ENCODE peak calls at places on chromosome 10, in six cellular contexts. J is ascending aorta; T is tibial nerve; Q is prostate gland; I is CD8-positive, alpha-beta T cell; W is A549. A is an unnamed sample. For H3K4me1, the result is how much of the 10 kb centered on the place peaks cover.

GRCh38 chr10:56823849-56824248 is 462.8 kb upstream of the ZWINT start:
- DNase-seq in T (no peak), Q (no peak), I (no peak), W (peak), J (no peak), A (no peak)

GRCh38 chr10:45224219-45224841 is 91.1 kb downstream of the OR13A1 start:
- DNase-seq in I (no peak), T (no peak), W (no peak), Q (no peak), J (no peak), A (no peak)

GRCh38 chr10:10540383-10540782 is 477.3 kb upstream of the CELF2 start:
- DNase-seq in Q (no peak), J (no peak), W (no peak), T (no peak), I (no peak), A (no peak)

GRCh38 chr10:4266387-4267083 is 481.5 kb upstream of the KLF6 start:
- DNase-seq in T (peak), J (no peak), I (no peak), Q (no peak), W (no peak), A (no peak)

GRCh38 chr10:111732116-111732785 is 451.3 kb downstream of the GPAM start:
- DNase-seq in I (no peak), W (no peak), J (no peak), T (no peak), Q (no peak), A (no peak)

GRCh38 chr10:126500185-126500584 is 111.9 kb upstream of the ADAM12 start:
- DNase-seq in W (no peak), I (no peak), Q (no peak), T (no peak), J (no peak), A (no peak)

GRCh38 chr10:50362547-50363125 is 111.3 kb upstream of the ASAH2 start:
- DNase-seq in I (no peak), T (no peak), W (peak), J (no peak), Q (no peak), A (no peak)

GRCh38 chr10:61929555-61929954 is 28.1 kb downstream of the ARID5B start:
- DNase-seq in W (no peak), T (no peak), Q (no peak), J (no peak), I (no peak), A (no peak)

GRCh38 chr10:59580257-59580863 is 129.3 kb downstream of the SLC16A9 start:
- DNase-seq in I (no peak), Q (no peak), J (no peak), W (peak), T (no peak), A (no peak)

GRCh38 chr10:27285093-27285492 is 44.5 kb upstream of the ACBD5 start:
- DNase-seq in I (peak), J (no peak), Q (no peak), T (no peak), W (peak), A (peak)

GRCh38 chr10:106360870-106361269 is 803.6 kb downstream of the SORCS1 start:
- DNase-seq in W (no peak), Q (no peak), I (no peak), J (no peak), T (peak), A (no peak)

GRCh38 chr10:44998146-44998631 is 2.5 kb upstream of the ZNF22 start:
- DNase-seq in W (no peak), Q (no peak), T (peak), J (no peak), I (no peak), A (no peak)

GRCh38 chr10:70267161-70267933 is 16.5 kb downstream of the NPFFR1 start:
- DNase-seq in I (no peak), J (no peak), W (peak), T (no peak), Q (no peak), A (no peak)

GRCh38 chr10:86372119-86372784 is 5.7 kb upstream of the GRID1 start:
- DNase-seq in Q (no peak), T (no peak), W (no peak), J (peak), I (no peak), A (no peak)

GRCh38 chr10:60390224-60390626 is 550 bp upstream of the ANK3 start:
- DNase-seq in I (no peak), Q (no peak), J (no peak), W (no peak), T (no peak), A (no peak)

GRCh38 chr10:43029043-43029442 is 47.8 kb upstream of the RET start:
- DNase-seq in I (no peak), T (no peak), J (no peak), Q (no peak), W (no peak), A (no peak)

GRCh38 chr10:13624630-13625029 is 37.9 kb downstream of the PRPF18 start:
- DNase-seq in Q (no peak), W (no peak), T (no peak), I (no peak), J (no peak), A (no peak)

GRCh38 chr10:70478191-70479160 is at the start of gene PALD1:
- DNase-seq in Q (peak), T (peak), I (no peak), J (peak), W (peak), A (peak)

GRCh38 chr10:61832866-61833481 is 68.5 kb upstream of the ARID5B start:
- DNase-seq in I (no peak), T (no peak), Q (peak), J (no peak), W (no peak), A (no peak)

GRCh38 chr10:130998642-130999041 is 312.9 kb downstream of the TCERG1L start:
- DNase-seq in Q (no peak), T (no peak), W (no peak), J (no peak), I (no peak), A (no peak)

GRCh38 chr10:88831709-88832108 is 19.9 kb downstream of the ANKRD22 start:
- DNase-seq in Q (no peak), T (no peak), W (no peak), J (no peak), I (peak), A (no peak)

GRCh38 chr10:73262105-73262730 is 9.8 kb upstream of the MRPS16 start:
- DNase-seq in T (no peak), W (peak), I (no peak), Q (no peak), J (no peak), A (no peak)

GRCh38 chr10:30996481-30996980 is 35.1 kb downstream of the ZNF438 start:
- DNase-seq in J (no peak), W (no peak), T (no peak), I (no peak), Q (no peak), A (no peak)

GRCh38 chr10:97503413-97503812 is 4.7 kb downstream of the UBTD1 start:
- DNase-seq in Q (no peak), T (no peak), J (no peak), W (no peak), I (no peak), A (peak)

GRCh38 chr10:114706458-114707055 is 48.5 kb upstream of the ABLIM1 start:
- DNase-seq in J (no peak), T (no peak), I (no peak), Q (no peak), W (no peak), A (no peak)
- H3K4me1 ChIP-seq in J (under half), T (under half), I (under half), Q (under half), W (under half), A (under half)

GRCh38 chr10:63103971-63104409 is 29.1 kb upstream of the NRBF2 start:
- DNase-seq in I (no peak), Q (no peak), W (no peak), T (no peak), J (no peak), A (no peak)

GRCh38 chr10:63110940-63111339 is 22.2 kb upstream of the NRBF2 start:
- DNase-seq in T (no peak), W (no peak), Q (no peak), J (no peak), I (no peak), A (no peak)

GRCh38 chr10:63105811-63106755 is 27.0 kb upstream of the NRBF2 start:
- DNase-seq in I (no peak), J (no peak), Q (no peak), W (no peak), T (peak), A (peak)

DNA sequence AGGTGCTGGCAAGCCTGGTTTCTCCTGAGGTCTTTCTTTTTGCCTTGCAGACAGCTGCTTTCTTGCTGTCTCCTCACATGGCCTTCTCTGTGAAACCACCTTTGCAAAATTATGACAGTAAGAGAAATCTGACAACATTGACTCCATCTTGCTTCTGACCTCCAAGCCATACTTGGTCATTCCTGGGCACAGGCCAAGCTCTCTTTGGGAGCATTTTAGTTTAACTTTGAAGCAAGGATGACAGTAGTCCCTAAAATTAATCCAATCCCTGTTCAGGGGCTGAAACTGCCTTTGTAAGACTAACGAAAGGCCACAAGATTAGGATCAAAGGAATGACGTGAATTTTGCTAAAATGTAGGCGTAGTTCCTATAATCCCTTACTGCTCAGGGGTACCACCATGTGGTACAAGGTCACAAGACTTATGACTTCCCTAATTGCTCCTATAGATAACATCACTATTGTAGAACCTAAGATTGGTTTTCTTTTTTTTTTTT is 25.1 kb upstream of the NRBF2 start:
- DNase-seq in I (no peak), W (no peak), J (no peak), Q (no peak), T (no peak), A (no peak)
- H3K4me3 ChIP-seq in I (no peak), W (no peak), J (no peak), Q (no peak), T (no peak), A (no peak)

DNA sequence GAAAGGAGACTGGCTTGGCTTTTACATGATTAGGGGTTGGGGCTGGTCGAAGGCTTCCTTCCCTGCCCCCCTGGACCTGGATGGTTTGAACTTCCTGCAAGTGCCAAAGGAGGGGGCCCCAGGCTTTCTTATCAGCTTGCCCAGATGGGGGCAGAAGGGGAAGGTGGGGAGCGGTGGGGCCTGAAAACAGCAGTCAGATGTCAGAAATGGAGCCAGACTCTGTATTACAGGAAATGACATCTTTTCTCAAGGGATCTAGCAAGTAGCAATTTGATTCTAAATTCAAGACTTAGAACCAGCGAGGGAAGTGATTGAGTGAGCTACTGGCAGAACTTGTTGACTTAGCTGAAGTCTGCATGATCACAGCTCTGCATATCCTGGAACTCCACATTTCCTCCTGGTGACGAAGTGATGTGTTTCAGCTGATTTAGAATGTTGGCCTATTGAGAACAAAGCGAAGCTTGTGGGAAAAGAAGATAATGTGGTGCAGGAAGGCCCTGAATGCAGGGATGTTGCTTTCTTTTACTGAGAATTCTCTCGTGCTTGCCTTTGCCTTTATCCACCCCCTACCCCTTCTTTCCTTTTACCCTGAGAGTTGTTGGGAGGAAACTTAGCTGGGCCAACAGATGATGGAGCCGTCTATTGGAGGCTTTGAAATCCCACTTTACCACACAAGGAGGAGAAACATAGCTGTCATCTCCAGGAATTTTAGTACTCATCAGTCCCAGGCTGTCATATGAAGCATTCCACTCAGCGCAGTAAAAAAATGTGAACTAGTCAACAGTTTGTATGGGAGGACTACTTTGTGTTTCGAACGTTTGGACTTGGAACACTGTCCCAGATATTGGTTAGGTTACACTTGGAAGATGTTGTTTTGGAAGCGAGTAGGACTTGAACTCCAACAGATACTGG is 43.2 kb downstream of the CCNY start:
- DNase-seq in J (no peak), I (no peak), W (no peak), Q (no peak), T (peak), A (peak)
- H3K27ac ChIP-seq in J (peak), I (no peak), W (no peak), Q (no peak), T (no peak), A (peak)

GRCh38 chr10:113062977-113063967 is 113.2 kb downstream of the TCF7L2 start:
- DNase-seq in T (no peak), I (no peak), W (no peak), J (no peak), Q (no peak), A (no peak)
- H3K4me1 ChIP-seq in T (under half), I (under half), W (half or more), J (half or more), Q (under half), A (under half)

GRCh38 chr10:75395955-75396860 is 5.4 kb downstream of the ZNF503 start:
- DNase-seq in T (no peak), W (no peak), Q (peak), J (peak), I (no peak), A (peak)

GRCh38 chr10:75395171-75395954 is 6.2 kb downstream of the ZNF503 start:
- DNase-seq in Q (peak), J (peak), T (no peak), I (no peak), W (peak), A (peak)

GRCh38 chr10:75398238-75398629 is 3.3 kb downstream of the ZNF503 start:
- DNase-seq in J (no peak), Q (no peak), T (no peak), W (no peak), I (no peak), A (no peak)

GRCh38 chr10:75397571-75397921 is 4.0 kb downstream of the ZNF503 start:
- DNase-seq in W (no peak), Q (peak), I (no peak), J (no peak), T (no peak), A (no peak)

GRCh38 chr10:75396861-75397570 is 4.5 kb downstream of the ZNF503 start:
- DNase-seq in Q (peak), W (no peak), T (no peak), I (no peak), J (no peak), A (no peak)
- H3K4me3 ChIP-seq in Q (peak), W (no peak), T (peak), I (no peak), J (peak), A (peak)

GRCh38 chr10:49158915-49159314 is 25.1 kb upstream of the FAM170B start:
- DNase-seq in Q (no peak), J (no peak), W (no peak), I (no peak), T (no peak), A (no peak)
- H3K27ac ChIP-seq in Q (no peak), J (no peak), W (no peak), I (no peak), T (no peak), A (no peak)

GRCh38 chr10:122149138-122149606 is 121.9 kb upstream of the BTBD16 start:
- DNase-seq in W (no peak), I (no peak), T (no peak), Q (no peak), J (peak), A (peak)
- H3K4me1 ChIP-seq in W (under half), I (under half), T (under half), Q (under half), J (under half), A (under half)

GRCh38 chr10:63264852-63265617 is 131.9 kb downstream of the NRBF2 start:
- DNase-seq in W (peak), T (peak), Q (peak), I (no peak), J (no peak), A (no peak)

GRCh38 chr10:63267414-63268138 is 134.4 kb downstream of the NRBF2 start:
- DNase-seq in T (no peak), J (no peak), W (peak), I (no peak), Q (peak), A (peak)

GRCh38 chr10:63268139-63268797 is 135.1 kb downstream of the NRBF2 start:
- DNase-seq in J (no peak), W (peak), I (no peak), Q (no peak), T (no peak), A (no peak)

GRCh38 chr10:63265646-63266207 is 132.6 kb downstream of the NRBF2 start:
- DNase-seq in I (no peak), W (no peak), J (no peak), T (no peak), Q (no peak), A (no peak)

DNA sequence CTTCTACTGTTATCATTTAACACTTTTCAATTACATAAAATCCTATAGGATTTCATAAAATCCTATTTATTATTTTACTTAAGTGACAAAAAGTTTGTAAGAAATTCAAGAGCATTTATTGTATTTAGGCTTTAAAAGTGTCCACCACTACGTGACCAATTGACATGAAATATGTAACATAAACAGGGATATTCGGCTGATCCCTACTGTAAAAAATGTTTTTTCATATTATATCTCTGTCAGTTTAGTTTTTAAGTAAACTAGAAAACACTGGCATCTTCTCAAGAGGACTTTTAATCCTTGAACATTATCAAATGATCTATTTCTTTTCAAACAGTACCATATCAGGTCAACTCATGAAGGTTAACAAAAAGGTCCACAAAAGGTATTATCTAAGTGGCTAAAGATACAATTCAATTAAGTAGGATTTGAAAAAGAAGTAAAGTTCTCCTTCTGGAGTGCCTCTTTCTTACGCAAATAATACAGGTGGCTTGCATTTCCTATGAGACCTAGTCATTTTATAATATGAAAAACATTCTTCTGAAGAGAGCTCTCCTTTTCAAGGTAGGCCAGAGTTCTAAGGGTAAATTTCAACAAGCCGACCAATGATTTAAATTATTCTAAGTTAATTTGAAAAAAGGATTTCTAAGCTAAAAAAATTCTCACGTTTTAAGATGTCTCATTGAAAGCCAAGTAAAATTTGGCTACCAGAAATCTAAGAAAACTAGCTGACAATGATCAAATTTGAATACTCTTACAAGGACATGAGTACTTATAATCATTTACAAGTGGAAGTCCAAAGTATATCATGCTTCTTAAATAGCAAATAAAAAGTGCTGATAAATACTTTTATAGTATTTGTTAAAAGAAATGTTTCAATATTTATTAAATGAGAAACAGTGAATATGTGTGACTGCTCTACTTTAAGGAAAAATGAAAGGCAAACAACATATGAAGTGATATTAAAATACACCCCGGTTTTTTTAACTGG is 133.5 kb downstream of the NRBF2 start:
- DNase-seq in J (no peak), T (no peak), I (no peak), Q (no peak), W (no peak), A (no peak)
- H3K4me3 ChIP-seq in J (peak), T (peak), I (peak), Q (peak), W (peak), A (no peak)

A was measured in heart right ventricle.